ENCODE peak calls at places on chromosome 14, in eight cellular contexts. F is transverse colon; V is PC-9; Z is heart right ventricle; T is CD4-positive, CD25-positive, alpha-beta regulatory T cell; M is choroid plexus epithelial cell; N is effector memory CD4-positive, alpha-beta T cell; X is body of pancreas. W is an unnamed sample.

GRCh38 chr14:55373784-55374725 is 37.6 kb downstream of the ATG14 start:
- DNase-seq in F (no peak), V (no peak), Z (no peak), T (peak), M (peak), N (no peak), X (no peak), W (peak)

GRCh38 chr14:58200480-58200841 is 512 bp downstream of the ACTR10 start:
- DNase-seq in F (no peak), V (no peak), Z (no peak), T (no peak), M (no peak), N (no peak), X (no peak), W (no peak)

GRCh38 chr14:105641075-105641937 is 114.9 kb downstream of the TMEM121 start:
- DNase-seq in F (no peak), V (no peak), Z (no peak), T (no peak), M (no peak), N (no peak), X (no peak), W (no peak)

GRCh38 chr14:35332517-35333346 is 40.5 kb downstream of the PSMA6 start:
- DNase-seq in F (peak), V (peak), Z (no peak), T (peak), M (no peak), N (peak), X (no peak), W (peak)

GRCh38 chr14:59997496-59997895 is 77.6 kb downstream of the LRRC9 start:
- DNase-seq in F (no peak), V (no peak), Z (no peak), T (no peak), M (peak), N (no peak), X (no peak), W (no peak)

GRCh38 chr14:25032092-25032784 is 17.7 kb downstream of the STXBP6 start:
- DNase-seq in F (no peak), V (no peak), Z (no peak), T (no peak), M (no peak), N (no peak), X (no peak), W (peak)

GRCh38 chr14:95515080-95515489 is 1.4 kb downstream of the SYNE3 start:
- DNase-seq in F (no peak), V (no peak), Z (no peak), T (no peak), M (no peak), N (no peak), X (peak), W (no peak)

GRCh38 chr14:33717866-33718265 is 233.0 kb downstream of the EGLN3 start:
- DNase-seq in F (no peak), V (no peak), Z (no peak), T (no peak), M (no peak), N (no peak), X (no peak), W (no peak)

GRCh38 chr14:43651896-43652295 is 855.2 kb downstream of the FSCB start:
- DNase-seq in F (no peak), V (no peak), Z (no peak), T (no peak), M (no peak), N (no peak), X (no peak), W (peak)

GRCh38 chr14:57390806-57391562 is 598 bp downstream of the NAA30 start:
- DNase-seq in F (peak), V (peak), Z (peak), T (peak), M (peak), N (peak), X (peak), W (no peak)

GRCh38 chr14:55780156-55780946 is 200.3 kb downstream of the KTN1 start:
- DNase-seq in F (no peak), V (peak), Z (peak), T (no peak), M (peak), N (no peak), X (peak), W (no peak)

GRCh38 chr14:91835920-91836843 is 31.2 kb downstream of the TC2N start:
- DNase-seq in F (peak), V (peak), Z (peak), T (peak), M (peak), N (peak), X (peak), W (peak)

GRCh38 chr14:50083467-50084337 is 32.7 kb downstream of the VCPKMT start:
- DNase-seq in F (no peak), V (no peak), Z (no peak), T (no peak), M (no peak), N (peak), X (no peak), W (no peak)

GRCh38 chr14:28577187-28577586 is 189.4 kb upstream of the FOXG1 start:
- DNase-seq in F (no peak), V (no peak), Z (no peak), T (no peak), M (peak), N (no peak), X (no peak), W (no peak)

GRCh38 chr14:95507174-95507573 is 9.3 kb downstream of the SYNE3 start:
- DNase-seq in F (peak), V (peak), Z (peak), T (no peak), M (peak), N (no peak), X (peak), W (no peak)

GRCh38 chr14:105059035-105059916 is 6.0 kb downstream of the GPR132 start:
- DNase-seq in F (no peak), V (no peak), Z (peak), T (peak), M (no peak), N (no peak), X (peak), W (no peak)

GRCh38 chr14:77556946-77557345 is 58.3 kb upstream of the ISM2 start:
- DNase-seq in F (no peak), V (no peak), Z (no peak), T (no peak), M (no peak), N (no peak), X (no peak), W (no peak)

GRCh38 chr14:91405241-91405721 is 12.3 kb downstream of the CCDC88C start:
- DNase-seq in F (no peak), V (no peak), Z (no peak), T (peak), M (no peak), N (peak), X (peak), W (peak)

GRCh38 chr14:55846852-55847471 is 267.0 kb downstream of the KTN1 start:
- DNase-seq in F (no peak), V (no peak), Z (no peak), T (no peak), M (no peak), N (no peak), X (peak), W (no peak)

GRCh38 chr14:81331229-81332026 is 68.7 kb downstream of the STON2 start:
- DNase-seq in F (no peak), V (no peak), Z (no peak), T (no peak), M (no peak), N (no peak), X (no peak), W (no peak)

GRCh38 chr14:71408362-71409035 is 501.2 kb downstream of the PCNX1 start:
- DNase-seq in F (no peak), V (no peak), Z (no peak), T (no peak), M (peak), N (no peak), X (no peak), W (no peak)

GRCh38 chr14:30621354-30621953 is 665 bp upstream of the SCFD1 start:
- DNase-seq in F (peak), V (peak), Z (peak), T (peak), M (peak), N (no peak), X (peak), W (no peak)

GRCh38 chr14:41817626-41818025 is 210.9 kb downstream of the LRFN5 start:
- DNase-seq in F (no peak), V (no peak), Z (no peak), T (no peak), M (peak), N (no peak), X (no peak), W (no peak)
- H3K4me3 ChIP-seq in F (no peak), V (no peak), Z (no peak), T (no peak), M (no peak), N (no peak), X (no peak), W (no peak)

DNA sequence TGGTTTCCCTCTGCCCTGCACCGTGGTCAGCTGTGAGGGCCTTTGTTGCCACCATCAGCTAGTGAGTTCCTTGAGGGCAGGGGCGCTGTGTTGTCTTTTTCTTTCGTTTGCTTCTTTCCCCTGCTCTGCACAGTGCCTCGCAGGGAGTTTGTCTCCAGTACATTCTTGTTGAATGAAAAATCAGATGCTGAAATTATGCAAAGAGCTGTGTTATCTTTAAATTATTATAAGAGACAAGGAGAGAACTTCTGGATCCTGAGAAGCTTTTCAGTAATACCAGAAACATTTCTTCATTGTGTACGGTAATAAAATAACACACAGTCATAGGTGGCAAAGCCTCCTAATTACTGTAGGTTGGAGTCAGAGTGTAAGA is 14.9 kb downstream of the EML1 start:
- DNase-seq in F (no peak), V (no peak), Z (no peak), T (no peak), M (peak), N (no peak), X (no peak), W (no peak)
- H3K4me3 ChIP-seq in F (no peak), V (no peak), Z (no peak), T (no peak), M (no peak), N (no peak), X (no peak), W (no peak)

GRCh38 chr14:52312872-52313492 is 1.1 kb upstream of the PTGER2 start:
- DNase-seq in F (no peak), V (no peak), Z (no peak), T (no peak), M (no peak), N (no peak), X (no peak), W (no peak)
- H3K4me3 ChIP-seq in F (peak), V (no peak), Z (peak), T (peak), M (peak), N (peak), X (no peak), W (no peak)

GRCh38 chr14:66815687-66816086 is 307.7 kb downstream of the GPHN start:
- DNase-seq in F (no peak), V (no peak), Z (no peak), T (no peak), M (peak), N (no peak), X (no peak), W (no peak)
- H3K4me3 ChIP-seq in F (no peak), V (no peak), Z (no peak), T (no peak), M (no peak), N (no peak), X (no peak), W (no peak)

GRCh38 chr14:103045387-103045869 is 11.9 kb downstream of the CDC42BPB start:
- DNase-seq in F (no peak), V (no peak), Z (no peak), T (no peak), M (peak), N (no peak), X (no peak), W (no peak)
- H3K4me3 ChIP-seq in F (no peak), V (no peak), Z (no peak), T (no peak), M (no peak), N (no peak), X (no peak), W (no peak)

DNA sequence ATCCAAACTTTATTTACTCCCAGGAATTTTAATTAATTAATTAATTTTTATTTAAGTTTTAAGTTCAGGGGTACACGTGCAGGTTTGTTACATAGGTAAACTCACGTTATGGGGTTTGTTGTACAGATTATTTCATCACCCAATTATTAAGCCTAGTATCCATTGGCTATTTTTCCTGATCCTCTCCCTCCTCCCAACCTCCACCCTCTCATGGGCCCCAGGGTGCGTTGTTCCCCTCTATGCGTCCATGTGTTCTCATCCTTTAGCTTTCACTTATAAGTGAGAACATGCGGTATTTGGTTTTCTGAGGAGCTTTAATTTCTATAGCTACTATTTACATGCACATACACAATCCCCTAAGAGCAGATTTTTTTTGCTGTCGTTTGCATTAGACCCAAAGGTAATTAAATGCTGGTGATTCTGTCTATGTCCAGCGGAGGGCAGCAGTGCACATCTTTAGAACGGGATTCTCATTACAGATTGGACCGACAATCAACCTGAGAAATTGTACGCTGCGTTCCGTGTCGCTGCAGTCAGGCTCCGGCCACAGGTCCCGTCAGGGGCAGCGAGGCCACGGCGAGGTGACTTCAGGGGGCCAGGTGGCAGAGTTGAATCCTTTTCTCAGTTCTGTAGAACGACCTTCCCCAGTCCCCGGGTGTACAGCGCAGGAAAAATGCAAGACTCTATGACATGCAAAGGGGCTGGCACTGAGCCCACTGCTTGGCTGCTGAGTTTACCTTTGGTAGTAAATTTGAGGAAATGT is 11.6 kb downstream of the TMEM30B start:
- DNase-seq in F (peak), V (peak), Z (peak), T (peak), M (peak), N (peak), X (peak), W (peak)
- H3K4me3 ChIP-seq in F (peak), V (peak), Z (peak), T (peak), M (peak), N (peak), X (no peak), W (peak)